ENCODE peak calls at places on chromosomes 16 and 17, in four cellular contexts. One of them, this sample, is unnamed.

GRCh38 chr17:1082579-1082978 is 85.7 kb downstream of the TIMM22 start:
- DNase-seq in mucosa of descending colon: peak
- DNase-seq in fibroblast of mammary gland: peak
- DNase-seq in left ventricle myocardium inferior: no peak
- DNase-seq in this sample: no peak

GRCh38 chr16:81035975-81036750 is 521 bp downstream of the ATMIN start:
- DNase-seq in mucosa of descending colon: peak
- DNase-seq in fibroblast of mammary gland: peak
- DNase-seq in left ventricle myocardium inferior: peak
- DNase-seq in this sample: peak

GRCh38 chr16:72934661-72935403 is 113.1 kb downstream of the ZFHX3 start:
- DNase-seq in mucosa of descending colon: no peak
- DNase-seq in fibroblast of mammary gland: peak
- DNase-seq in left ventricle myocardium inferior: no peak
- DNase-seq in this sample: peak

GRCh38 chr17:38352245-38353083 is 820 bp downstream of the SOCS7 start:
- DNase-seq in mucosa of descending colon: no peak
- DNase-seq in fibroblast of mammary gland: peak
- DNase-seq in left ventricle myocardium inferior: peak
- DNase-seq in this sample: peak

GRCh38 chr17:56319531-56319930 is 166.3 kb downstream of the ANKFN1 start:
- DNase-seq in mucosa of descending colon: no peak
- DNase-seq in fibroblast of mammary gland: peak
- DNase-seq in left ventricle myocardium inferior: no peak
- DNase-seq in this sample: peak

GRCh38 chr16:15598648-15599190 is 44.2 kb downstream of the MARF1 start:
- DNase-seq in mucosa of descending colon: no peak
- DNase-seq in fibroblast of mammary gland: no peak
- DNase-seq in left ventricle myocardium inferior: no peak
- DNase-seq in this sample: no peak

GRCh38 chr16:28473714-28474265 is 1.7 kb upstream of the NPIPB7 start:
- DNase-seq in mucosa of descending colon: peak
- DNase-seq in fibroblast of mammary gland: peak
- DNase-seq in left ventricle myocardium inferior: no peak
- DNase-seq in this sample: no peak

GRCh38 chr16:68470461-68471150 is 22.3 kb upstream of the SMPD3 start:
- DNase-seq in mucosa of descending colon: peak
- DNase-seq in fibroblast of mammary gland: no peak
- DNase-seq in left ventricle myocardium inferior: peak
- DNase-seq in this sample: no peak

GRCh38 chr16:35908152-35908551 is 2448.7 kb downstream of the TP53TG3F start:
- DNase-seq in mucosa of descending colon: no peak
- DNase-seq in fibroblast of mammary gland: no peak
- DNase-seq in left ventricle myocardium inferior: no peak
- DNase-seq in this sample: no peak

GRCh38 chr17:57984936-57985674 is 2.9 kb downstream of the VEZF1 start:
- DNase-seq in mucosa of descending colon: no peak
- DNase-seq in fibroblast of mammary gland: no peak
- DNase-seq in left ventricle myocardium inferior: no peak
- DNase-seq in this sample: peak

GRCh38 chr16:56944954-56945839 is 13.3 kb downstream of the HERPUD1 start:
- DNase-seq in mucosa of descending colon: no peak
- DNase-seq in fibroblast of mammary gland: no peak
- DNase-seq in left ventricle myocardium inferior: no peak
- DNase-seq in this sample: no peak

GRCh38 chr16:60902114-60902513 is 1134.1 kb downstream of the CDH8 start:
- DNase-seq in mucosa of descending colon: no peak
- DNase-seq in fibroblast of mammary gland: no peak
- DNase-seq in left ventricle myocardium inferior: no peak
- DNase-seq in this sample: no peak

GRCh38 chr16:70789231-70789926 is 11.6 kb downstream of the VAC14 start:
- DNase-seq in mucosa of descending colon: no peak
- DNase-seq in fibroblast of mammary gland: peak
- DNase-seq in left ventricle myocardium inferior: peak
- DNase-seq in this sample: peak

GRCh38 chr16:80671281-80671849 is 130.6 kb downstream of the DYNLRB2 start:
- DNase-seq in mucosa of descending colon: no peak
- DNase-seq in fibroblast of mammary gland: no peak
- DNase-seq in left ventricle myocardium inferior: no peak
- DNase-seq in this sample: no peak

GRCh38 chr17:75077490-75078096 is 10.2 kb upstream of the SLC16A5 start:
- DNase-seq in mucosa of descending colon: peak
- DNase-seq in fibroblast of mammary gland: no peak
- DNase-seq in left ventricle myocardium inferior: peak
- DNase-seq in this sample: peak

GRCh38 chr16:29664133-29664912 is 1.3 kb downstream of the SPN start:
- DNase-seq in mucosa of descending colon: peak
- DNase-seq in fibroblast of mammary gland: no peak
- DNase-seq in left ventricle myocardium inferior: no peak
- DNase-seq in this sample: no peak

GRCh38 chr16:87437911-87438610 is 45.9 kb downstream of the MAP1LC3B start:
- DNase-seq in mucosa of descending colon: no peak
- DNase-seq in fibroblast of mammary gland: no peak
- DNase-seq in left ventricle myocardium inferior: no peak
- DNase-seq in this sample: no peak

GRCh38 chr17:49086316-49086605 is 46.3 kb upstream of the B4GALNT2 start:
- DNase-seq in mucosa of descending colon: no peak
- DNase-seq in fibroblast of mammary gland: no peak
- DNase-seq in left ventricle myocardium inferior: no peak
- DNase-seq in this sample: no peak

GRCh38 chr17:43574348-43574747 is 28.2 kb upstream of the ETV4 start:
- DNase-seq in mucosa of descending colon: no peak
- DNase-seq in fibroblast of mammary gland: no peak
- DNase-seq in left ventricle myocardium inferior: no peak
- DNase-seq in this sample: no peak

GRCh38 chr17:43574896-43575525 is 28.9 kb upstream of the ETV4 start:
- DNase-seq in mucosa of descending colon: no peak
- DNase-seq in fibroblast of mammary gland: no peak
- DNase-seq in left ventricle myocardium inferior: no peak
- DNase-seq in this sample: no peak

GRCh38 chr17:43578352-43578698 is 32.2 kb upstream of the ETV4 start:
- DNase-seq in mucosa of descending colon: no peak
- DNase-seq in fibroblast of mammary gland: no peak
- DNase-seq in left ventricle myocardium inferior: no peak
- DNase-seq in this sample: no peak

GRCh38 chr17:43578699-43579569 is 32.8 kb upstream of the ETV4 start:
- DNase-seq in mucosa of descending colon: no peak
- DNase-seq in fibroblast of mammary gland: peak
- DNase-seq in left ventricle myocardium inferior: no peak
- DNase-seq in this sample: peak

GRCh38 chr17:43576563-43577229 is 30.6 kb upstream of the ETV4 start:
- DNase-seq in mucosa of descending colon: no peak
- DNase-seq in fibroblast of mammary gland: peak
- DNase-seq in left ventricle myocardium inferior: peak
- DNase-seq in this sample: peak
- H3K4me3 ChIP-seq in mucosa of descending colon: no peak
- H3K4me3 ChIP-seq in fibroblast of mammary gland: no peak
- H3K4me3 ChIP-seq in left ventricle myocardium inferior: no peak
- H3K4me3 ChIP-seq in this sample: no peak

GRCh38 chr17:16428098-16428882 is 12.9 kb downstream of the TRPV2 start:
- DNase-seq in mucosa of descending colon: peak
- DNase-seq in fibroblast of mammary gland: peak
- DNase-seq in left ventricle myocardium inferior: peak
- DNase-seq in this sample: peak
- TF ChIP-seq CTCF in mucosa of descending colon: peak
- TF ChIP-seq CTCF in fibroblast of mammary gland: peak
- TF ChIP-seq CTCF in left ventricle myocardium inferior: peak
- TF ChIP-seq CTCF in this sample: peak

GRCh38 chr17:72030067-72030899 is 90.5 kb upstream of the SOX9 start:
- DNase-seq in mucosa of descending colon: no peak
- DNase-seq in fibroblast of mammary gland: peak
- DNase-seq in left ventricle myocardium inferior: peak
- DNase-seq in this sample: peak

GRCh38 chr17:72034000-72034399 is 86.8 kb upstream of the SOX9 start:
- DNase-seq in mucosa of descending colon: no peak
- DNase-seq in fibroblast of mammary gland: no peak
- DNase-seq in left ventricle myocardium inferior: no peak
- DNase-seq in this sample: no peak

GRCh38 chr17:72033311-72033710 is 87.5 kb upstream of the SOX9 start:
- DNase-seq in mucosa of descending colon: no peak
- DNase-seq in fibroblast of mammary gland: no peak
- DNase-seq in left ventricle myocardium inferior: no peak
- DNase-seq in this sample: no peak

DNA sequence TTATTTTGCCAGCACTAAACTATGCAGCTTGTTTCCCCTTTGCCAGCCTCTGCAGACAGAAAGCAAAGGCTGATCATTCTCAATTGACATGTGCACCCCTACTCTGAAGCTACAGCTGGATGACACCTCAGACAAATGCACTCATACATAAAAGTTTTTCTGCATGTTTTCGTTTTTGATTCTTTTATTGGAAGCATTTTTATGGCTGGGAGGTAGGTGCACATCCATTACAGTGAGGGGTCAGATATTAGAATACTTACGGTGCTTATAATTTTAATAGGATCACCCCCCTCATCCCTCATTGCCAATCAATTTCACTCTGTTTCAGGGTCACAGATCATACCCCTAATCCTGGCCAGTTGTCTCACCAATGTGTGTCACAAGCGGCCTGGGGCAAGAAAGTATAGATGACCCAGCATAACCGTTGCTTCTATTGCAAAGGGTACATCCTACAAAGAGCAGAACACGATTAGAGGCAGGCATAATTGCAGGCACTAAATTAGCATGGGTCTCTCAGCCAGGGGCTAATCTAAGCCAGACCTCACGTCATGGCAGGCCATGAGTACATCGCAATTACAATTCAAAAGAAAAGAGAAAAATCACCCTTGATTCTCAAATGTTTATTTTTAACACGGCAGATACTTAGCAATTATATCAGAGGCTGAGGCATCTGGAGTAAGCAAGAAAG is 89.5 kb upstream of the SOX9 start:
- DNase-seq in mucosa of descending colon: no peak
- DNase-seq in fibroblast of mammary gland: no peak
- DNase-seq in left ventricle myocardium inferior: no peak
- DNase-seq in this sample: no peak
- H3K4me3 ChIP-seq in mucosa of descending colon: no peak
- H3K4me3 ChIP-seq in fibroblast of mammary gland: no peak
- H3K4me3 ChIP-seq in left ventricle myocardium inferior: no peak
- H3K4me3 ChIP-seq in this sample: no peak

DNA sequence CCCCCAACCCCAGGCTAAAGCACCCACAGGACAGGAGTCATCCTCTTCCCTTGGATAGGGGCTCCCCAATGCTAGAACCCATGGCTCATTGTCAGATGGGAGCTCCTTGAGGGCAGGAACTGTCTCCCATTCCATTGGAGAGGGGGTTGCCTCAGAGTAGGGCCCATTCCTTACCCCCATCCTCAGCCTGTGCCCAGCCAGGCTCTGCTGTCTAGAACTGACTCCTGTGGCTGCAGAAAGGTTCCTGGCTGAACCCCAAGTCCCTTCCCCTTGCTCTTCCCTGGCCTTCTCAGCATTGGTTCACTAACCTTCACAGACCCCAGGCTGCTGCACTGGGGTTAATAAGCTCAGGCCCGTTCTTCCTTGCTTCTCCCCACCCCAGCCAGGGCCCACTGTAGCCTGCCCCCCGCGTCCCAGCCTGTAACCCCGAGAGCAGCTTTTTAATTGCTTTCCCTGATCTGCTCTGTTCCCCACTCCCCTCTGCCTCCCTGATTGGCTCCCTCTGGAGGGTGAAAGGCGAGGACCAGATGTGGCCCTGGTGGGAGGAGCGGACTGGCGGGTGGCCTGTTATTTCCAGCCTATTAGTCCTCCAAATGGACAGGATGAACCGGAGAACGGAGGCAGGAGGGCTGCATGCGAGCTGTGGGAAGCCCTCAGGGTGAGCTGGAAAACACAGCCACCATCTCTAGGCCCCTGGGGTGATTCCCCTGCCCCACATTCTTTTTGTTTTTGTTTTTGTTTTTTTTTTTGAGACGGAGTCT is 6.0 kb upstream of the GFAP start:
- DNase-seq in mucosa of descending colon: no peak
- DNase-seq in fibroblast of mammary gland: peak
- DNase-seq in left ventricle myocardium inferior: peak
- DNase-seq in this sample: peak
- TF ChIP-seq CTCF in mucosa of descending colon: no peak
- TF ChIP-seq CTCF in fibroblast of mammary gland: no peak
- TF ChIP-seq CTCF in left ventricle myocardium inferior: no peak
- TF ChIP-seq CTCF in this sample: peak

DNA sequence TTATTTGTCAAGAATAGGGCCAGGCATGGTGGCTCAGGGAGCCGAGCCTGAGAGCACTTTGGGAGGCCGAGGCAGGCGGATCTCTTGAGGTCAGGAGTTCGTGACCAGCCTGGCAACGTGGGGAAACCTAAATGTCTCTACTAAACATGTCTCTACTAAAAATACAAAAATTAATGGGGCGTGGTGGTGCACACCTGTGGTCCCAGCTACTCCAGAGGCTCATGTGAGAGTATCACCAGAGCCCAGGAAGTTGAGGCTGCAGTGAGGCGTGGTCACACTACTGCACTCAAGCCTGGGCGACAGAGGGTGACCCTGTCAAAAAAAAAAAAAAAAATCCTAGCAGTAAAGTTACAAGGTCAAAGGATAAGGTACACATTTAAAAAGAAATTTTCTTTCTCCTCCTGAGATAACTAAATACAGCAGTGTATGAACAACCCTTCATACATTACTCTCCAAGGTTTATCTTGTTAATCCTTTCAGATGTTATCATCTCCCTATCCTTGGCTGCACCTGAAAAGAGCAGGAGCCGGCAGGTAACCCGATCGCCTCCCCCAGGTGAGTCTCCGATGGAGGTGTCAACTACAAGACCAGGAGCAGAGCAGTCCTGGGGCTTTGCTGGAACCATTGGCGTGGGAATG is 122.3 kb downstream of the GOSR1 start:
- DNase-seq in mucosa of descending colon: no peak
- DNase-seq in fibroblast of mammary gland: no peak
- DNase-seq in left ventricle myocardium inferior: no peak
- DNase-seq in this sample: no peak
- H3K4me3 ChIP-seq in mucosa of descending colon: peak
- H3K4me3 ChIP-seq in fibroblast of mammary gland: peak
- H3K4me3 ChIP-seq in left ventricle myocardium inferior: peak
- H3K4me3 ChIP-seq in this sample: peak

GRCh38 chr17:64418506-64419339 is 28.1 kb upstream of the PECAM1 start:
- DNase-seq in mucosa of descending colon: no peak
- DNase-seq in fibroblast of mammary gland: peak
- DNase-seq in left ventricle myocardium inferior: no peak
- DNase-seq in this sample: peak
- TF ChIP-seq CTCF in mucosa of descending colon: peak
- TF ChIP-seq CTCF in fibroblast of mammary gland: peak
- TF ChIP-seq CTCF in left ventricle myocardium inferior: peak
- TF ChIP-seq CTCF in this sample: peak

DNA sequence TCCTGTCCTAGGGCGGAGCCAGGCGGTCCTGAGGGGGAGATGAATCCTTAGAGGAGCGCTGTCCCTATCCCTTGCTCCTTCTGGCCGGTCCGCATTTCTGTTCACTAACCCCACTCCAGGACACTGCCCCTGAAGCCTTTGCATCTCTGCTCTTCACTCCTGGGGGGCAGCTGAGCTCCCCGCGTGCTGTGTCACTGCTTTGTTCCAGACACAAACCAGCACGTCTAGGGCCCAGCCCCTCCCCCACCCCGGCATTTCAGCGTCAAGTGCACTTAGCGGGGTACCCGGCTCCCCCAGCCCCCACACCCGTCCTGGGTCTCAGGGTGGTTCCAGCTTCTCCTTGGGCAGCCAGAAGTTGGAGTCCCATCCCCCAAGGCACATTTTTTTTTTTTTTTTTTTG is 8.9 kb downstream of the CORO6 start:
- DNase-seq in mucosa of descending colon: peak
- DNase-seq in fibroblast of mammary gland: no peak
- DNase-seq in left ventricle myocardium inferior: no peak
- DNase-seq in this sample: no peak
- H3K4me3 ChIP-seq in mucosa of descending colon: no peak
- H3K4me3 ChIP-seq in fibroblast of mammary gland: peak
- H3K4me3 ChIP-seq in left ventricle myocardium inferior: peak
- H3K4me3 ChIP-seq in this sample: peak